ENCODE peak calls at places on chromosomes 11 and 22, in eight cellular contexts. F, Z, S, D, M, Q, A and B are unnamed samples. For H3K27me3 and H3K4me1, the result is how much of the 10 kb centered on the place peaks cover.

GRCh38 chr11:121416909-121417567 is 35.1 kb upstream of the SORL1 start:
- DNase-seq in F (peak), D (peak), M (no peak), A (peak), Z (peak), S (peak), Q (peak), B (peak)

GRCh38 chr11:82775736-82776346 is 42.2 kb upstream of the FAM181B start:
- DNase-seq in Q (peak), A (no peak), D (no peak), M (peak), F (no peak), S (no peak), Z (peak), B (peak)

GRCh38 chr11:69339041-69339733 is 45.2 kb downstream of the MYEOV start:
- DNase-seq in S (no peak), Q (no peak), M (no peak), F (no peak), A (peak), Z (peak), D (no peak), B (peak)

GRCh38 chr22:48198489-48199459 is 1436.3 kb downstream of the TBC1D22A start:
- DNase-seq in A (no peak), M (no peak), F (no peak), D (no peak), Q (no peak), S (no peak), Z (no peak), B (peak)

GRCh38 chr11:117316197-117316961 is at the start of gene BACE1:
- DNase-seq in A (peak), S (peak), M (peak), Z (no peak), Q (peak), D (peak), F (peak), B (peak)

GRCh38 chr22:17672417-17672991 is 33.9 kb downstream of the BCL2L13 start:
- DNase-seq in A (no peak), D (no peak), Q (no peak), S (no peak), F (no peak), Z (no peak), M (no peak), B (no peak)

GRCh38 chr11:67605231-67606011 is 1.3 kb upstream of the NDUFV1 start:
- DNase-seq in A (no peak), S (peak), M (no peak), Z (no peak), F (no peak), Q (no peak), D (no peak), B (no peak)

GRCh38 chr11:12321217-12321937 is 56.0 kb upstream of the PARVA start:
- DNase-seq in M (no peak), Q (peak), Z (no peak), S (no peak), F (no peak), D (no peak), A (no peak), B (no peak)

GRCh38 chr11:7612661-7613393 is 60.5 kb downstream of the CYB5R2 start:
- DNase-seq in A (no peak), M (peak), S (no peak), D (no peak), Z (no peak), Q (no peak), F (no peak), B (no peak)

GRCh38 chr11:92626624-92627023 is 342.8 kb upstream of the MTNR1B start:
- DNase-seq in Z (no peak), M (no peak), S (no peak), A (no peak), Q (no peak), F (no peak), D (no peak), B (no peak)

GRCh38 chr22:32591620-32592019 is 117.0 kb downstream of the FBXO7 start:
- DNase-seq in Q (no peak), D (no peak), Z (no peak), M (no peak), S (no peak), F (no peak), A (no peak), B (no peak)

GRCh38 chr22:44709881-44710400 is 7.9 kb downstream of the PRR5 start:
- DNase-seq in S (no peak), F (no peak), A (peak), Q (no peak), Z (no peak), M (no peak), D (no peak), B (no peak)

GRCh38 chr11:9060700-9061111 is 30.7 kb downstream of the SCUBE2 start:
- DNase-seq in Z (peak), A (no peak), D (no peak), F (no peak), Q (peak), S (no peak), M (peak), B (no peak)

GRCh38 chr11:95487391-95487790 is 256.4 kb upstream of the SESN3 start:
- DNase-seq in M (no peak), D (no peak), Z (no peak), S (no peak), Q (no peak), A (no peak), F (no peak), B (no peak)

GRCh38 chr11:64245401-64245796 is 1.3 kb downstream of the PPP1R14B start:
- DNase-seq in F (peak), A (peak), Z (no peak), D (peak), Q (peak), M (no peak), S (peak), B (no peak)

GRCh38 chr11:2700415-2701211 is 819 bp upstream of the KCNQ1OT1 start:
- DNase-seq in S (peak), Q (peak), F (peak), Z (peak), M (peak), A (peak), D (peak), B (peak)

GRCh38 chr11:44130751-44131150 is 35.3 kb downstream of the EXT2 start:
- DNase-seq in Z (no peak), Q (no peak), F (no peak), M (no peak), A (no peak), D (no peak), S (peak), B (no peak)

GRCh38 chr11:88288560-88288959 is 49.0 kb downstream of the CTSC start:
- DNase-seq in Z (no peak), Q (no peak), A (no peak), S (no peak), M (no peak), F (no peak), D (no peak), B (no peak)

GRCh38 chr22:47175761-47176359 is 413.4 kb downstream of the TBC1D22A start:
- DNase-seq in Z (no peak), A (no peak), M (no peak), F (peak), D (peak), S (peak), Q (no peak), B (no peak)

GRCh38 chr22:27775087-27775697 is 26.4 kb downstream of the MN1 start:
- DNase-seq in Q (no peak), S (peak), Z (no peak), D (no peak), M (no peak), F (no peak), A (no peak), B (no peak)

GRCh38 chr11:17076517-17077239 is 789 bp downstream of the RPS13 start:
- DNase-seq in Q (peak), F (no peak), M (peak), A (no peak), Z (no peak), S (no peak), D (no peak), B (no peak)

GRCh38 chr11:125429174-125429707 is 66.8 kb downstream of the FEZ1 start:
- DNase-seq in Q (peak), Z (peak), S (peak), M (peak), F (peak), A (peak), D (peak), B (peak)

GRCh38 chr11:19216709-19217374 is 15.1 kb upstream of the CSRP3 start:
- DNase-seq in M (no peak), A (no peak), Q (no peak), D (no peak), Z (no peak), S (no peak), F (no peak), B (no peak)

GRCh38 chr11:107859459-107860239 is 1.1 kb upstream of the SLC35F2 start:
- DNase-seq in A (peak), D (peak), Z (peak), F (peak), S (peak), Q (peak), M (no peak), B (peak)

GRCh38 chr11:117095301-117096139 is 2.7 kb downstream of the SIK3 start:
- DNase-seq in S (no peak), D (no peak), Q (no peak), A (no peak), M (no peak), Z (no peak), F (no peak), B (no peak)

GRCh38 chr22:19199479-19199878 is 20.9 kb upstream of the SLC25A1 start:
- DNase-seq in F (no peak), D (no peak), S (peak), A (no peak), M (no peak), Q (no peak), Z (no peak), B (no peak)

DNA sequence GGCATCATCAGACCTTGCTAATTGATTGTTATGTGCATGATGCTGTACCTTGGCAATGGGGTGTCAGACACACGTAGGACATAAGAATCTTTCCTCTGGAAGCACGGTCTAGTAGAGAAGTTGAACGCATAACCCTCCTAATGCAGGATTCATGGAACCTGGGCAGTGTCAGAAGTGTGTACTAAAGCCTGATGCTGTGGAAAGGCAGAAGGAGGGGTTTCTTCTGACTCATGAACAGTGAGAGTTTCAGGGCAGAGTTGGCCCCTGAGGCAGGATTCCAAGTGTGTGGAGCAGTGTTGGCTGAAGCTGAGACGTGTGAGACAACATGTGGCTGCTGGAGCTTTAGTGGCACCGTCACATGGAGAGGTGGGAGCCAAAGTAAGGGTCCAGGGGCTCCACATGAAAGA is 3.5 kb downstream of the PANX1 start:
- DNase-seq in Z (no peak), M (no peak), S (no peak), D (peak), F (no peak), A (no peak), Q (no peak), B (no peak)
- H3K27ac ChIP-seq in Z (no peak), M (no peak), S (no peak), D (no peak), F (no peak), A (no peak), Q (no peak), B (peak)

DNA sequence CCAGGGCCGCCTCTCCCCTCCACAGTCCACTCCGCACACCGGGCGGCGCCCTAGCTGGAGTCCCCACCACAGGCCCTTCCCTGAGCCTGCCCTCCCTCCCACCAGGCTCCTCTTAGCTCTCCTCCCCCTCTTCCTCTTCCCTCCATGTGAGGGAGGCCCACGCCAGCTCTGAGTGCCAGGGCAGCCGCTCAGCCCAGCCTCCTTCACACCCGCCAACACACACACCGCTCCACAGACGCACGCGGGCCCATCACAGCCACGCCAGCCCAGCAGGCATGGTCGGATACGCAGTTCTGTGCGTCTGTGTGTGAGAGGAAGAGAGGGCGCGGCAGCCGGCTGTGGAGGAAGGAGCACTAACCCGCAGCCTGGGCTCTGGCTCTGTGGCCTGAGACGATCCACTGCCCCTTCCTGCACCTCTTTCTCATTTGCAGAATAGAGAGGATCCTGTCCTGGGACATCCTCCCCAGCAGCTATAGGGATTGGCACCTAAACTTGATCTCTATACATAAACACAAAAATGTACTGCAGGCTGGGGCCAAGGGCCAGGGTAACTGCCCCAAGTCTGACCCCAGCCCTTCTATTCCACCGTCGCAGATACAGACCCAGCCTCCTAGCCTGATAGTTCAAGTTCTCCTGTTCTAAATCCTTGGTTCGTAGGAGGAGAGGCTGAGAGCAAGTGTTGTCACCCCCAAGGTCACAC is 3.5 kb downstream of the CHRM4 start:
- DNase-seq in F (no peak), Z (no peak), D (no peak), M (no peak), A (no peak), S (no peak), Q (peak), B (no peak)
- H3K27me3 ChIP-seq in F (under half), Z (under half), D (under half), M (under half), A (under half), S (under half), Q (under half), B (half or more)

DNA sequence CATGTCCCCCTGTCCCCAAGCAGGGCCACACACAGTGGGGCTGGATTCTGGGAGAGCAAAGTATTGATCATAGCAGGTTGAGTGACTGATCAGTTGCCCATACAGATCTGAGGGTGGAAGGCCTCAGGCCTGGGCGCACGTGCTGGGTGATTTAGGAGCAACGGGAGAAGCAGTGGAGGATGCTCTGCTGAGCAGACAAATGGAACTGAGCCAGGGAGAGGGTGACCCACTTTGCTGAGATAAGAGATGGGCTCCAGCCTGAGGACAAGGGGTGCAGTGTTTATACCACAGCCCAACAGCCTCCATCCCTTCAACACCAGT is 15.0 kb downstream of the GNAZ start:
- DNase-seq in D (no peak), Z (no peak), A (no peak), Q (no peak), F (no peak), S (no peak), M (no peak), B (no peak)
- H3K4me1 ChIP-seq in D (under half), Z (under half), A (under half), Q (under half), F (under half), S (under half), M (under half), B (under half)

GRCh38 chr11:33043221-33043833 is 4.0 kb downstream of the TCP11L1 start:
- DNase-seq in Z (no peak), Q (no peak), D (no peak), S (no peak), F (no peak), M (no peak), A (no peak), B (no peak)

GRCh38 chr11:33044281-33044680 is 4.9 kb downstream of the TCP11L1 start:
- DNase-seq in S (no peak), M (no peak), Z (no peak), F (no peak), D (no peak), Q (no peak), A (no peak), B (no peak)

GRCh38 chr11:33040127-33040861 is 922 bp downstream of the TCP11L1 start:
- DNase-seq in Q (peak), F (no peak), S (no peak), M (no peak), Z (no peak), A (no peak), D (peak), B (no peak)

GRCh38 chr11:33039274-33040126 is at the start of gene TCP11L1:
- DNase-seq in M (peak), Z (peak), Q (peak), D (peak), F (peak), A (peak), S (peak), B (peak)

GRCh38 chr11:33040862-33041453 is 1.6 kb downstream of the TCP11L1 start:
- DNase-seq in A (no peak), D (no peak), Z (no peak), Q (no peak), M (no peak), S (no peak), F (no peak), B (no peak)
- H3K27ac ChIP-seq in A (no peak), D (no peak), Z (no peak), Q (peak), M (no peak), S (no peak), F (no peak), B (no peak)

DNA sequence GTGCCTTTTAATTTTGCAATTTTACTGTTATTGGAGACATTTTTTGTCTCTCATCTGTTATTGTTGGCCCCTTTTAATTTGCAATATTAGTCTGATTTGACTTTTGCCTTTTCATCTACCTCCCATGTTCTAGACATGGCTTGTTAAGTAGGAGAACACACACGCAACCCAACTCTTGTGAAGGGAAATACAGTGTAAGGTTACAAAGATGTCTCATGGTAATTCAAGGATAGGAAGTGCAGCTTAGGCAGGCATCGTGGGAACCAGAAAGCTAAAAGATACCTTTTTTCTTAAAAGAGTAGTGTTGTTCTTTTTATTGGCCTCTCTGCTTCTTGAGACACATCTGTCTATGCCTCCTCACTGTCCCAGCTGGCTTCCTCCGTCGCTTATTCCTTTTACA is 57.0 kb downstream of the SIK2 start:
- DNase-seq in Q (no peak), Z (no peak), F (no peak), S (no peak), A (no peak), M (no peak), D (no peak), B (no peak)
- H3K27me3 ChIP-seq in Q (under half), Z (under half), F (under half), S (under half), A (under half), M (under half), D (under half), B (under half)

GRCh38 chr11:102447941-102448868 is 4.4 kb downstream of the TMEM123 start:
- DNase-seq in S (no peak), D (no peak), M (no peak), Z (no peak), Q (no peak), A (no peak), F (no peak), B (no peak)
- H3K4me1 ChIP-seq in S (under half), D (under half), M (under half), Z (half or more), Q (half or more), A (half or more), F (under half), B (under half)

GRCh38 chr11:10634407-10634806 is 59.1 kb downstream of the IRAG1 start:
- DNase-seq in A (no peak), Q (no peak), M (no peak), Z (no peak), S (no peak), F (no peak), D (no peak), B (no peak)
- H3K27ac ChIP-seq in A (no peak), Q (no peak), M (no peak), Z (no peak), S (no peak), F (no peak), D (no peak), B (no peak)